ENCODE peak calls at places on chromosomes 6 and 20, in eight cellular contexts. Q, P, U, T, W, E, X and A are unnamed samples.

GRCh38 chr6:154410215-154410614 is 53.6 kb upstream of the IPCEF1 start:
- DNase-seq in U (no peak), Q (no peak), P (no peak), X (no peak), T (no peak), W (no peak), E (no peak), A (no peak)

GRCh38 chr6:31180500-31180899 is 10.0 kb upstream of the POU5F1 start:
- DNase-seq in W (peak), X (no peak), P (no peak), U (no peak), E (no peak), T (peak), Q (peak), A (no peak)

GRCh38 chr6:74277749-74278148 is 581.7 kb downstream of the CD109 start:
- DNase-seq in P (no peak), E (no peak), Q (no peak), U (no peak), W (no peak), T (peak), X (no peak), A (no peak)

GRCh38 chr20:34952676-34953075 is 2.9 kb downstream of the GSS start:
- DNase-seq in X (no peak), Q (no peak), E (no peak), P (no peak), W (no peak), T (no peak), U (no peak), A (no peak)

GRCh38 chr6:140371360-140371870 is 997.0 kb upstream of the CITED2 start:
- DNase-seq in E (peak), Q (no peak), U (no peak), T (no peak), W (no peak), X (no peak), P (no peak), A (no peak)

GRCh38 chr6:27867051-27867940 is 44.9 kb downstream of the OR2B2 start:
- DNase-seq in P (peak), T (peak), W (peak), U (no peak), E (no peak), Q (peak), X (peak), A (no peak)

GRCh38 chr20:45163071-45163803 is 11.5 kb upstream of the PI3 start:
- DNase-seq in U (no peak), X (peak), E (no peak), W (no peak), P (no peak), Q (no peak), T (no peak), A (no peak)

GRCh38 chr6:26561533-26562466 is 23.6 kb downstream of the HMGN4 start:
- DNase-seq in W (no peak), P (no peak), X (no peak), E (no peak), T (no peak), Q (no peak), U (no peak), A (no peak)

GRCh38 chr6:33392168-33392947 is 735 bp downstream of the KIFC1 start:
- DNase-seq in W (no peak), X (no peak), T (no peak), Q (no peak), E (peak), P (no peak), U (no peak), A (no peak)

GRCh38 chr6:142030115-142030619 is 102.6 kb upstream of the GJE1 start:
- DNase-seq in T (no peak), X (no peak), P (no peak), W (no peak), U (no peak), E (no peak), Q (no peak), A (no peak)